ENCODE peak calls at places on chromosomes 11 and 22, in five cellular contexts. One of them, this sample, is unnamed.
A peak's percentile ranks its signal among the peaks of the same experiment; 100 is the strongest.

GRCh38 chr11:129639300-129639699 is 176.3 kb upstream of the TMEM45B start:
- DNase-seq in uterus: no peak
- DNase-seq in IMR-90: peak; percentile 99
- DNase-seq in adrenal gland: no peak
- DNase-seq in NB4: peak; percentile 79
- DNase-seq in this sample: no peak

GRCh38 chr11:18171377-18172000 is 1.1 kb upstream of the MRGPRX4 start:
- DNase-seq in uterus: no peak
- DNase-seq in IMR-90: no peak
- DNase-seq in adrenal gland: peak; percentile 28
- DNase-seq in NB4: peak; percentile 36
- DNase-seq in this sample: peak; percentile 27

GRCh38 chr22:41504397-41504796 is 35.5 kb downstream of the ACO2 start:
- DNase-seq in uterus: peak; percentile 55
- DNase-seq in IMR-90: no peak
- DNase-seq in adrenal gland: peak; percentile 75
- DNase-seq in NB4: peak; percentile 72
- DNase-seq in this sample: no peak

GRCh38 chr11:45907911-45908370 is 870 bp upstream of the FREY1 start:
- DNase-seq in uterus: peak; percentile 47
- DNase-seq in IMR-90: no peak
- DNase-seq in adrenal gland: no peak
- DNase-seq in NB4: no peak
- DNase-seq in this sample: no peak

GRCh38 chr11:99781074-99781473 is 760.3 kb downstream of the CNTN5 start:
- DNase-seq in uterus: no peak
- DNase-seq in IMR-90: no peak
- DNase-seq in adrenal gland: no peak
- DNase-seq in NB4: peak; percentile 49
- DNase-seq in this sample: no peak

GRCh38 chr11:134517621-134518293 is 105.7 kb upstream of the B3GAT1 start:
- DNase-seq in uterus: no peak
- DNase-seq in IMR-90: no peak
- DNase-seq in adrenal gland: no peak
- DNase-seq in NB4: no peak
- DNase-seq in this sample: no peak

GRCh38 chr11:79121351-79121750 is 319.5 kb downstream of the TENM4 start:
- DNase-seq in uterus: no peak
- DNase-seq in IMR-90: peak; percentile 19
- DNase-seq in adrenal gland: no peak
- DNase-seq in NB4: no peak
- DNase-seq in this sample: no peak

GRCh38 chr22:22848364-22848866 is 39.2 kb upstream of the IGLL5 start:
- DNase-seq in uterus: peak; percentile 34
- DNase-seq in IMR-90: peak; percentile 31
- DNase-seq in adrenal gland: peak; percentile 46
- DNase-seq in NB4: peak; percentile 59
- DNase-seq in this sample: peak; percentile 11

GRCh38 chr11:95156916-95157568 is 67.4 kb downstream of the ENDOD1 start:
- DNase-seq in uterus: peak; percentile 66
- DNase-seq in IMR-90: no peak
- DNase-seq in adrenal gland: no peak
- DNase-seq in NB4: no peak
- DNase-seq in this sample: no peak

GRCh38 chr11:134267966-134268365 is 8.2 kb upstream of the GLB1L3 start:
- DNase-seq in uterus: no peak
- DNase-seq in IMR-90: no peak
- DNase-seq in adrenal gland: no peak
- DNase-seq in NB4: no peak
- DNase-seq in this sample: no peak

GRCh38 chr11:6618117-6619020 is 853 bp downstream of the TPP1 start:
- DNase-seq in uterus: peak; percentile 75
- DNase-seq in IMR-90: peak; percentile 90
- DNase-seq in adrenal gland: peak; percentile 71
- DNase-seq in NB4: peak; percentile 98
- DNase-seq in this sample: peak; percentile 46
- TF ChIP-seq POLR2A in uterus: peak; percentile 45
- TF ChIP-seq POLR2A in IMR-90: no peak
- TF ChIP-seq POLR2A in adrenal gland: peak; percentile 83
- TF ChIP-seq POLR2A in NB4: no peak
- TF ChIP-seq POLR2A in this sample: no peak

GRCh38 chr22:21641417-21641794 is 696 bp upstream of the SDF2L1 start:
- DNase-seq in uterus: no peak
- DNase-seq in IMR-90: peak; percentile 55
- DNase-seq in adrenal gland: no peak
- DNase-seq in NB4: peak; percentile 69
- DNase-seq in this sample: peak; percentile 47

GRCh38 chr22:21642584-21643448 is 714 bp downstream of the SDF2L1 start:
- DNase-seq in uterus: no peak
- DNase-seq in IMR-90: peak; percentile 44
- DNase-seq in adrenal gland: no peak
- DNase-seq in NB4: peak; percentile 77
- DNase-seq in this sample: no peak

GRCh38 chr22:21640810-21641209 is 1.3 kb upstream of the SDF2L1 start:
- DNase-seq in uterus: no peak
- DNase-seq in IMR-90: no peak
- DNase-seq in adrenal gland: no peak
- DNase-seq in NB4: no peak
- DNase-seq in this sample: no peak

GRCh38 chr22:21643533-21644357 is 1.6 kb downstream of the SDF2L1 start:
- DNase-seq in uterus: no peak
- DNase-seq in IMR-90: no peak
- DNase-seq in adrenal gland: no peak
- DNase-seq in NB4: no peak
- DNase-seq in this sample: no peak

DNA sequence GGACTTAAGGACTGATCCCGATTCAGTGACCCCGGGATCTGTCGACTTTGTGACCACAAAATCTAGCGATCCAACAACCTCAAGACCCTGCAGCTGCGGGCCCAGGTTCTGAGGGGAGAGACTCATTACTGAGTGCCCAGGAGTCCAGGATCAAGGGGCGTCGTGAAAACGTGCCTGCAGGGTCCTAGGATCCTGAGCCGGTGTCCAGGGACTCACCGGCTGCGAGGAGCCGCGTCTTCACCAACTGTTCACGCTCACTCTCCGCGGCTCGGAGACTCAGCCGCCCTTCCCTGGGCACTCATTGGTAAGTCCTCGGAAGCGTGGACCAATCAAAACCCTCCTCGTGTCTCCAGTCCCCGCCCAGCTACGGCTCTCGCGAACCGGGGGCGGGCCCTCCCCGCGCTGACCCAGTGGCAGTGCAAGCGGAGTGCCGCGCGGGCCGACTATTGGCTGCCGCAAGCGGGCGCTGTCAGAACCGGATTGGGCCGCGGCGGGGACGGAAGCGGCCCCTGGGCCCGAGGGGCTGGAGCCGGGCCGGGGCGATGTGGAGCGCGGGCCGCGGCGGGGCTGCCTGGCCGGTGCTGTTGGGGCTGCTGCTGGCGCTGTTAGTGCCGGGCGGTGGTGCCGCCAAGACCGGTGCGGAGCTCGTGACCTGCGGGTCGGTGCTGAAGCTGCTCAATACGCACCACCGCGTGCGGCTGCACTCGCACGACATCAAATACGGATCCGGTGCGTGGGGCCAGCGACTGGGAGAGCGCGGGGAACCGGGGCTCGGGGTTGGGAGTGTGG is at the start of gene SDF2L1:
- DNase-seq in uterus: peak; percentile 98
- DNase-seq in IMR-90: peak; percentile 99
- DNase-seq in adrenal gland: peak; percentile 99
- DNase-seq in NB4: peak; percentile 99
- DNase-seq in this sample: peak; percentile 95
- TF ChIP-seq POLR2A in uterus: no peak
- TF ChIP-seq POLR2A in IMR-90: peak; percentile 81
- TF ChIP-seq POLR2A in adrenal gland: peak; percentile 80
- TF ChIP-seq POLR2A in NB4: no peak
- TF ChIP-seq POLR2A in this sample: peak; percentile 76

DNA sequence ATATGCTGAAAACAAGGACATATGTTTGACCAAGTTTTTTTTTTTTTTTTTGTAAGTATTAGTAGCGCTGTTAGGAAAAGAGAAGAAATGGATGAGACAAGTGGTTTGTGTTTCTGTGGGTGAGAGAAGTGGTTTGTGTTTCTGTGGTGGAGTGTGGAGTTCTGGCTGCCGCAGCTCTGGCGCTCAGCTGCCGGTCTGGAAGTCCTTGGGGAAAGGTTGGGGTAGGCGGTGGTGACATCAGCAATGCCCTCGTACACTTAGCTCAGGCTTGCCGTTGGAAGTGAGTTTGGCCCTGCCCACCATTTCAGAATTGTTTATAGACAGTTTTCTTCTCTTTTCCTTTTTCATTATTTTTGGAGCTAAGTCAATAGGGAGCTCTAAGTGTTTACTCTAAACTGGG is 116.6 kb downstream of the TBC1D22A start:
- DNase-seq in uterus: no peak
- DNase-seq in IMR-90: peak; percentile 59
- DNase-seq in adrenal gland: no peak
- DNase-seq in NB4: peak; percentile 82
- DNase-seq in this sample: no peak
- TF ChIP-seq POLR2A in uterus: no peak
- TF ChIP-seq POLR2A in IMR-90: no peak
- TF ChIP-seq POLR2A in adrenal gland: no peak
- TF ChIP-seq POLR2A in NB4: no peak
- TF ChIP-seq POLR2A in this sample: no peak

GRCh38 chr11:69642549-69642912 is 1.6 kb downstream of the CCND1 start:
- DNase-seq in uterus: no peak
- DNase-seq in IMR-90: no peak
- DNase-seq in adrenal gland: peak; percentile 63
- DNase-seq in NB4: peak; percentile 51
- DNase-seq in this sample: no peak

GRCh38 chr11:69641681-69642548 is 959 bp downstream of the CCND1 start:
- DNase-seq in uterus: no peak
- DNase-seq in IMR-90: no peak
- DNase-seq in adrenal gland: no peak
- DNase-seq in NB4: peak; percentile 45
- DNase-seq in this sample: no peak

GRCh38 chr11:69640260-69640994 is 529 bp upstream of the CCND1 start:
- DNase-seq in uterus: no peak
- DNase-seq in IMR-90: no peak
- DNase-seq in adrenal gland: peak; percentile 62
- DNase-seq in NB4: peak; percentile 42
- DNase-seq in this sample: no peak

GRCh38 chr11:69639843-69640242 is 1.1 kb upstream of the CCND1 start:
- DNase-seq in uterus: no peak
- DNase-seq in IMR-90: no peak
- DNase-seq in adrenal gland: no peak
- DNase-seq in NB4: no peak
- DNase-seq in this sample: no peak

GRCh38 chr11:69640995-69641581 is at the start of gene CCND1:
- DNase-seq in uterus: no peak
- DNase-seq in IMR-90: peak; percentile 94
- DNase-seq in adrenal gland: peak; percentile 75
- DNase-seq in NB4: peak; percentile 91
- DNase-seq in this sample: peak; percentile 69
- TF ChIP-seq POLR2A in uterus: peak; percentile 62
- TF ChIP-seq POLR2A in IMR-90: peak; percentile 99
- TF ChIP-seq POLR2A in adrenal gland: peak; percentile 97
- TF ChIP-seq POLR2A in NB4: peak; percentile 98
- TF ChIP-seq POLR2A in this sample: peak; percentile 99

DNA sequence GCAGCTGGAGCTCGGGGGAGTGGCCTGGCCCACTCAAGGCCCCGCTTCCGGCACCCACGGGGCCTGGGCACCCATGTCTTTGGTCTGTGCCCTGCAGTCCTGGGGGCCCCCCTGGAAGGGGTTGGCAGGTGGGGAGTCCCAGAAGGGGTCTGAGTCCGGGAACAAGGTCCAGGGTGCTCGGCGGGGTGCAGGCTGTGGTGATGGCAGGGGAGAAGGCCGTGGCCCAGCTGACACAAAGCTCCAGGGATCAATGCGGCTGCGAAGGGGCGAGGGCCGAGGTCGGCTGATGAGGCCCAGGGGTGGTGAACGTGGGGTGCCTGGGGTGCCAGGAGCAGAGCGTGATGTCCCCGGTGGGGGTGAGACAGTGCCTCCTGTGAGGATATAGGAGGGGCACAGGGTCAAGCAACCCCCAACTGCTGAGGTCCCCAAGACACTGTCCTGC is 2.7 kb upstream of the KCNK7 start:
- DNase-seq in uterus: no peak
- DNase-seq in IMR-90: no peak
- DNase-seq in adrenal gland: no peak
- DNase-seq in NB4: no peak
- DNase-seq in this sample: no peak
- TF ChIP-seq POLR2A in uterus: no peak
- TF ChIP-seq POLR2A in IMR-90: no peak
- TF ChIP-seq POLR2A in adrenal gland: no peak
- TF ChIP-seq POLR2A in NB4: no peak
- TF ChIP-seq POLR2A in this sample: no peak

This sample was measured in H54.